ENCODE peak calls at places on chromosome 10, in seven cellular contexts. One of them, this sample, is unnamed.

GRCh38 chr10:26172126-26172525 is 44.4 kb upstream of the GAD2 start:
- DNase-seq in GM20000: no peak
- DNase-seq in hepatocyte: no peak
- DNase-seq in ACHN: no peak
- DNase-seq in GDM1: no peak
- DNase-seq in central memory CD4-positive, alpha-beta T cell: no peak
- DNase-seq in fibroblast of lung: no peak
- DNase-seq in this sample: no peak

GRCh38 chr10:273088-273487 is 137.8 kb downstream of the ZMYND11 start:
- DNase-seq in GM20000: no peak
- DNase-seq in hepatocyte: no peak
- DNase-seq in ACHN: no peak
- DNase-seq in GDM1: no peak
- DNase-seq in central memory CD4-positive, alpha-beta T cell: no peak
- DNase-seq in fibroblast of lung: no peak
- DNase-seq in this sample: no peak

GRCh38 chr10:68088744-68089143 is 13.7 kb upstream of the HERC4 start:
- DNase-seq in GM20000: no peak
- DNase-seq in hepatocyte: no peak
- DNase-seq in ACHN: no peak
- DNase-seq in GDM1: no peak
- DNase-seq in central memory CD4-positive, alpha-beta T cell: no peak
- DNase-seq in fibroblast of lung: peak
- DNase-seq in this sample: peak

GRCh38 chr10:63699785-63700184 is 178.6 kb downstream of the REEP3 start:
- DNase-seq in GM20000: no peak
- DNase-seq in hepatocyte: no peak
- DNase-seq in ACHN: peak
- DNase-seq in GDM1: no peak
- DNase-seq in central memory CD4-positive, alpha-beta T cell: no peak
- DNase-seq in fibroblast of lung: peak
- DNase-seq in this sample: peak

GRCh38 chr10:116765549-116766162 is 23.3 kb upstream of the HSPA12A start:
- DNase-seq in GM20000: no peak
- DNase-seq in hepatocyte: no peak
- DNase-seq in ACHN: peak
- DNase-seq in GDM1: no peak
- DNase-seq in central memory CD4-positive, alpha-beta T cell: peak
- DNase-seq in fibroblast of lung: no peak
- DNase-seq in this sample: no peak

GRCh38 chr10:61961278-61961677 is 59.8 kb downstream of the ARID5B start:
- DNase-seq in GM20000: no peak
- DNase-seq in hepatocyte: no peak
- DNase-seq in ACHN: no peak
- DNase-seq in GDM1: no peak
- DNase-seq in central memory CD4-positive, alpha-beta T cell: peak
- DNase-seq in fibroblast of lung: no peak
- DNase-seq in this sample: no peak

GRCh38 chr10:70797840-70798239 is 12.7 kb upstream of the TBATA start:
- DNase-seq in GM20000: no peak
- DNase-seq in hepatocyte: no peak
- DNase-seq in ACHN: no peak
- DNase-seq in GDM1: no peak
- DNase-seq in central memory CD4-positive, alpha-beta T cell: no peak
- DNase-seq in fibroblast of lung: no peak
- DNase-seq in this sample: no peak

GRCh38 chr10:32121648-32122047 is 65.4 kb upstream of the KIF5B start:
- DNase-seq in GM20000: no peak
- DNase-seq in hepatocyte: no peak
- DNase-seq in ACHN: no peak
- DNase-seq in GDM1: no peak
- DNase-seq in central memory CD4-positive, alpha-beta T cell: no peak
- DNase-seq in fibroblast of lung: no peak
- DNase-seq in this sample: no peak

GRCh38 chr10:44920252-44920651 is 9.1 kb downstream of the TMEM72 start:
- DNase-seq in GM20000: no peak
- DNase-seq in hepatocyte: no peak
- DNase-seq in ACHN: no peak
- DNase-seq in GDM1: no peak
- DNase-seq in central memory CD4-positive, alpha-beta T cell: no peak
- DNase-seq in fibroblast of lung: no peak
- DNase-seq in this sample: no peak

GRCh38 chr10:122786269-122786668 is 59.4 kb downstream of the CUZD1 start:
- DNase-seq in GM20000: peak
- DNase-seq in hepatocyte: peak
- DNase-seq in ACHN: peak
- DNase-seq in GDM1: no peak
- DNase-seq in central memory CD4-positive, alpha-beta T cell: no peak
- DNase-seq in fibroblast of lung: peak
- DNase-seq in this sample: peak

GRCh38 chr10:100993986-100994708 is 5.5 kb upstream of the LZTS2 start:
- DNase-seq in GM20000: no peak
- DNase-seq in hepatocyte: peak
- DNase-seq in ACHN: peak
- DNase-seq in GDM1: no peak
- DNase-seq in central memory CD4-positive, alpha-beta T cell: no peak
- DNase-seq in fibroblast of lung: no peak
- DNase-seq in this sample: peak

GRCh38 chr10:102918817-102919236 is 733 bp downstream of the CNNM2 start:
- DNase-seq in GM20000: peak
- DNase-seq in hepatocyte: peak
- DNase-seq in ACHN: peak
- DNase-seq in GDM1: no peak
- DNase-seq in central memory CD4-positive, alpha-beta T cell: peak
- DNase-seq in fibroblast of lung: no peak
- DNase-seq in this sample: no peak

This sample was measured in cardiac fibroblast.